ENCODE peak calls at places on chromosome 7, in ten cellular contexts. I, V, W, B, X, F, Y, S, Q and O are unnamed samples.

GRCh38 chr7:158527038-158527437 is 60.6 kb downstream of the PTPRN2 start:
- DNase-seq in F (no peak), I (no peak), V (no peak), B (peak), Q (no peak), X (no peak), W (no peak), S (no peak), Y (no peak), O (no peak)

GRCh38 chr7:519974-520458 is 370 bp upstream of the PDGFA start:
- DNase-seq in I (peak), F (no peak), W (peak), V (peak), Y (no peak), B (peak), S (peak), X (peak), Q (peak), O (no peak)

GRCh38 chr7:75962607-75963382 is 31.6 kb downstream of the TMEM120A start:
- DNase-seq in F (no peak), S (no peak), V (no peak), Y (no peak), B (no peak), W (no peak), I (no peak), Q (no peak), X (peak), O (no peak)

GRCh38 chr7:86645174-86645566 is 1.5 kb downstream of the GRM3 start:
- DNase-seq in Q (no peak), F (no peak), X (no peak), I (no peak), V (no peak), Y (no peak), W (no peak), B (no peak), S (peak), O (no peak)

GRCh38 chr7:128934361-128935352 is 3.1 kb upstream of the IRF5 start:
- DNase-seq in B (no peak), Y (no peak), W (no peak), X (no peak), V (no peak), S (no peak), Q (no peak), I (no peak), F (peak), O (no peak)

GRCh38 chr7:20116869-20117268 is 100.3 kb downstream of the MACC1 start:
- DNase-seq in F (no peak), V (no peak), S (peak), Q (no peak), Y (no peak), X (no peak), B (no peak), I (no peak), W (no peak), O (no peak)

GRCh38 chr7:16712916-16713315 is 40.6 kb upstream of the TSPAN13 start:
- DNase-seq in S (no peak), Y (no peak), I (no peak), X (no peak), B (no peak), Q (no peak), F (no peak), W (no peak), V (peak), O (no peak)

GRCh38 chr7:95317546-95317945 is 6.8 kb downstream of the PON1 start:
- DNase-seq in W (no peak), Y (no peak), V (no peak), I (no peak), X (no peak), F (no peak), Q (no peak), B (no peak), S (no peak), O (no peak)

GRCh38 chr7:55271069-55271468 is 94.1 kb upstream of the LANCL2 start:
- DNase-seq in X (no peak), Y (no peak), I (no peak), W (no peak), S (no peak), V (peak), F (no peak), B (no peak), Q (no peak), O (no peak)

GRCh38 chr7:104652865-104653264 is 324.5 kb downstream of the LHFPL3 start:
- DNase-seq in I (no peak), Y (no peak), V (no peak), X (no peak), W (no peak), B (no peak), Q (no peak), F (no peak), S (no peak), O (no peak)

GRCh38 chr7:78020131-78020873 is 221.7 kb downstream of the PHTF2 start:
- DNase-seq in V (peak), X (no peak), S (peak), F (peak), Q (peak), W (peak), Y (no peak), I (no peak), B (peak), O (no peak)

GRCh38 chr7:99366646-99367045 is 7.9 kb upstream of the ARPC1B start:
- DNase-seq in I (peak), V (no peak), Q (no peak), X (no peak), B (peak), F (no peak), S (peak), W (no peak), Y (no peak), O (no peak)

GRCh38 chr7:127873151-127873550 is 158.1 kb downstream of the LRRC4 start:
- DNase-seq in W (no peak), Q (no peak), X (no peak), Y (no peak), B (no peak), S (no peak), F (no peak), V (no peak), I (no peak), O (no peak)

GRCh38 chr7:31710171-31710570 is 23.2 kb downstream of the PPP1R17 start:
- DNase-seq in Y (no peak), S (peak), I (no peak), B (no peak), F (no peak), X (no peak), V (no peak), Q (no peak), W (no peak), O (no peak)

GRCh38 chr7:4665661-4666060 is 16.4 kb upstream of the FOXK1 start:
- DNase-seq in B (no peak), V (peak), I (no peak), S (no peak), W (no peak), Y (no peak), F (no peak), Q (no peak), X (no peak), O (no peak)

GRCh38 chr7:54811016-54811924 is 52.3 kb upstream of the SEC61G start:
- DNase-seq in V (peak), F (no peak), Q (no peak), W (no peak), B (no peak), X (no peak), I (no peak), Y (no peak), S (no peak), O (no peak)

GRCh38 chr7:73768661-73769480 is 1.2 kb downstream of the CLDN3 start:
- DNase-seq in F (no peak), B (peak), W (no peak), I (no peak), V (no peak), Y (no peak), S (peak), Q (no peak), X (no peak), O (no peak)

GRCh38 chr7:93146465-93147127 is 1.6 kb downstream of the SAMD9L start:
- DNase-seq in W (peak), I (no peak), B (no peak), Q (no peak), X (no peak), V (no peak), S (no peak), F (no peak), Y (no peak), O (no peak)

GRCh38 chr7:92155108-92155755 is 21.0 kb upstream of the CYP51A1 start:
- DNase-seq in Y (no peak), F (no peak), S (no peak), B (no peak), W (no peak), Q (no peak), I (no peak), X (no peak), V (no peak), O (no peak)

GRCh38 chr7:139482662-139483466 is 609 bp downstream of the KLRG2 start:
- DNase-seq in X (no peak), Y (no peak), S (peak), V (no peak), W (peak), B (no peak), I (peak), F (no peak), Q (peak), O (no peak)

DNA sequence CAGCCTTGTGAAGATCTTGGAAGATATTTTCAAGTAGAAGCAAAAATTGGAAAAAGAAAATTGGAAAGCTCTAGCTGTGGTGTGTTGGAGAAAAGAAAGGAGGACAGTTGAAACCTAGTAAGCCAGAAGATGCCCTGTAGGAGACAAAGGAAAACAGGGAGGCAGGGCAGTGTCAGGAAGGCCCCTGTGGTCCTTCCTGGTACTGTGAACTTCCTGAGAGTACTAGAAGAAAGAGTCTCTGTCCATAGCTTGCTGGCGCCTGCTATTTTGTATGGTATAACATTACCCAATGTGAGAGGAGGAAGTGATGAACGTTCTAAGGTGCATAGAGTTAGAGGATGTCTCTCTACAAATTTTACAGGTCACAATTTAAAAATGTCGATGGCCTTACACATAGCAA is 183.1 kb downstream of the CTTNBP2 start:
- DNase-seq in B (no peak), V (no peak), W (no peak), I (no peak), Y (no peak), F (no peak), Q (no peak), X (no peak), S (no peak), O (no peak)
- H3K27ac ChIP-seq in B (no peak), V (no peak), W (no peak), I (no peak), Y (no peak), F (no peak), Q (no peak), X (no peak), S (no peak), O (no peak)

DNA sequence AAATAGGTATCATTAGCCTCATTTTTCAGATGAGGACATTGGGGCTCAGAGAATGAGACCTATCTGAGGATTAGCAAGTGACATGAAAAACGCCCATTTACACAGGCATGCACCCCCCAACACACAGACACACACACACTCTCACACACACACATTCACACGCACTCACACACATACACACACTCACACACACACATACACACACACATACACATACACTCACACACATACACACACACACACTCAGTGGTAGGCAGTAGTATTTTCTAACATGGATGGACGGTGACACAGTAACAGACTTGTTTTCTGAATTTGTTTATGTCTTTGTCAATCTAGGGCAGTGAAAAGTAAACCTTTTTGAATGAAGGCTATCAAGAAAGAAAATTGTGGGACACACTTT is 21.3 kb downstream of the DGKI start:
- DNase-seq in F (no peak), I (no peak), W (no peak), S (no peak), V (no peak), Q (no peak), X (no peak), B (no peak), Y (no peak), O (no peak)
- H3K27ac ChIP-seq in F (no peak), I (no peak), W (no peak), S (no peak), V (no peak), Q (no peak), X (no peak), B (no peak), Y (no peak), O (no peak)

DNA sequence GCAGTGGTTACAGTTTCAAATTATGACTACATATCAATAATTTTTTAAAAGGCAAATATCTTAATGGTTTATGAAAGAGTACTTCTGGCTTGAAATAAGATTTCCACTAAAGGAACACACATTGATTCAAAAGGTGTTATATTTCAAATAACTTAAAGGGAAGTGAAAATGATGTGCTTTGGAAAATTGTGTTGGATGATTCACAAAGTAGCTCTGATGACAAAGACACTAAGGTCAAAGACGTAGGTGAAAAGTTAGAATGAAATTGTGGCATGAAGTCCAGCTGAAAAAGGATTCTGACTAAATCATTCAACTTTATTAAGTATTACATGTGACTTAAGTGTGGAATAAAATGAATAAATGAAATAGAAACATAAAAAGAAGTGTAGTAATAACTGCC is 20.8 kb upstream of the OR2A5 start:
- DNase-seq in W (no peak), F (no peak), Q (no peak), Y (no peak), I (no peak), S (no peak), X (no peak), B (no peak), V (peak), O (no peak)
- H3K27ac ChIP-seq in W (no peak), F (no peak), Q (no peak), Y (no peak), I (no peak), S (no peak), X (no peak), B (no peak), V (no peak), O (no peak)

DNA sequence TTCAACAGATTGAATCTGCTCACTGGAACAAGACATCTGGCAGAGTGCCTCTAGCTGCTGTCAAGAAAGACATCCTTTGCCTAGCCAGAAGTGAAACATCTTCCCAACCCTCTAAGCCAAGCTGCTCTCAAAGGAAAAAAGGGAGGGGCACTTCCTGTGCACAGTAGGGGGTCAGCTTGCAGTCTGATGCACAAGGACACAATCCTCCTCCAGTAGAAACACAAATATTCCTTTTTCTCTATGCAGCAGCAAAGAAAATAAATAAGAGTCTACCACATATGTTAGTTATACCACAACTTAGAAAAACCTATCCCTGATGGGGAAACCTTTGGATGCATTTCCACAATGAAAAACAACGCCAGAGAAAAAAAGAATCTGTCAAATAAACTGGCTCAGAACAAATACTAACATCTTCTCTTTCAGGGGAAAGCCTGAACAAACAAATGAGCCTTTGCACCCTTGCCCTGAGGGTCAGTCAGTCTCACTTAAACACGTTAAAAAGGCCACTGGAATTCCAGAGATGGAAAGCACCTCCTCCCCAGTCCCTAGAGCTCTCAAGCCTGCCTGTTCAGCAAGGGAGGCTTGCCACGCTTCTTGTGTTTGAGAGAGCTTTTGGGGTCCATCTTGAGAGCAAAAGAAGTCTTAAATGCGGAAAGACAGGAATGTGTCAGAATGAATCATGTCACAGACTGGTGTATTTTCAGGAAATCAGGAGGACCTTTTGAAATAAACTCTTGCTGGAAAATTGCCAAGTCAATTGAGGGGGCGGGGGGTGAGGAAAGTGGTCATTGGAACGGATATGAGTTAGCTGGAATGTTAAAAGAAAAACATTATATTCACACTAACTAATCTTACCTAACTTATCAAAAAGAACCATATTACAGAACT is 7.5 kb downstream of the LAMB1 start:
- DNase-seq in W (no peak), B (no peak), Q (peak), X (no peak), V (peak), S (peak), Y (no peak), I (no peak), F (no peak), O (no peak)
- H3K27ac ChIP-seq in W (no peak), B (no peak), Q (peak), X (peak), V (peak), S (peak), Y (no peak), I (peak), F (no peak), O (peak)

DNA sequence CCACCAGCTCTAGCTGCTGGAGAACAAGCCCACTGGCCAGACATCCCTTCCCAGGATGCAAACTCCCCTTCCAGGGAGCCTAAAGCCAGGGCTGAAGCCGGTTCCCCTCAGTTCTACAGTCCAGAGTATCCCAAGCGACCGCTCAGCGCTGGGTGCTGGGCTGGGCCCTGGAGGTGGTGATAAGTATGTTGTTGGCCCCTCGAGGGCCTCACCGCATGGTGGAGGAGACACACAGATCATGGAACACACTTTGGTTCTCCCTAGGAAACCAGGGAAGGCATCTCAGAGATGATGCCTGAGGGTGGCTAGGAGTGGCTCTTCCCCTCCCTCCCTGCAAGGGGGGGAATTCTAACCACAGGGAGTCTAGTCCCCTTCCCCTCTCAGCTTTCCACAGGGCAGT is 4.4 kb downstream of the PODXL start:
- DNase-seq in W (no peak), Q (no peak), F (no peak), V (no peak), B (no peak), X (no peak), I (no peak), Y (no peak), S (no peak), O (no peak)
- H3K27ac ChIP-seq in W (no peak), Q (no peak), F (no peak), V (no peak), B (no peak), X (peak), I (peak), Y (no peak), S (no peak), O (no peak)

DNA sequence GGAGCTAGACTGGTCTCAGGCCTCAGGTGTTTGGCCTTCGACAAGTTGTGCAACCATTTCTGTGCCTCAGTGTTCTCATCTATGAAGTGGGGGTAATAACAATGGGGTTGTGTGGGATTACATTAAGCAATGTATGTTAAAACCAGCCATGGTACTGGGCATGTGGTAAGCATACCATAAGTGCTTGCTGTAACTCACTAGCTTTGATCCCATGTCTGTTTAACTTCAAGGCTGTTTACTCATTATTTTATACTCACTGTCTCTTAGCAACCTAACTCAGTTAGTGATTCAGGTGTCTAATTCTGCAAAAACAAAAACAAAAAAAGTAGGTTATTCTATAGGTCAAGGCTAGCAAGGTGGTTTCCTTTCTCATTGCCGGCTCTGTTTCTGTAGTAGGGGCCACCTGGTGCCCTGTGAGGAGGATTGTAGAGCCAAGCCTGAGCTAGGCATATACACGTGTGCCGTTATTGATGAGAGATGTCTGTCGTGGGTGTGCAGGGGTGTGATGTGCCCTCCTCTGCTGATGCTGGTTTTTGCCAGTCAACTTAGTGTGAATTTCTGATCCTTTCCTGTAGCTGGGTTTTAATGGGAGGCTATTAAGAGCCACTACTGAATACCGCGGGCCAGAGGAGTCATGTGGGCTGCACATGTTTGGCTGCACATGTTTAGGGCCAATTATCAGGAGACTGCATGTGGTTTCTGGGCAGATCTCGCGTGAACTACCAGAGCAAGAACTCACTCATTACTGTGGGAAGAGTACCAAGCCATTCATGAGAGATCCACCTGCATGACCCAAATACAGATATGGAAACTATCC is 56.2 kb downstream of the EEPD1 start:
- DNase-seq in S (peak), W (no peak), I (no peak), X (no peak), Y (peak), B (no peak), F (no peak), Q (peak), V (peak), O (no peak)
- H3K27ac ChIP-seq in S (no peak), W (no peak), I (no peak), X (no peak), Y (no peak), B (peak), F (no peak), Q (no peak), V (no peak), O (no peak)

DNA sequence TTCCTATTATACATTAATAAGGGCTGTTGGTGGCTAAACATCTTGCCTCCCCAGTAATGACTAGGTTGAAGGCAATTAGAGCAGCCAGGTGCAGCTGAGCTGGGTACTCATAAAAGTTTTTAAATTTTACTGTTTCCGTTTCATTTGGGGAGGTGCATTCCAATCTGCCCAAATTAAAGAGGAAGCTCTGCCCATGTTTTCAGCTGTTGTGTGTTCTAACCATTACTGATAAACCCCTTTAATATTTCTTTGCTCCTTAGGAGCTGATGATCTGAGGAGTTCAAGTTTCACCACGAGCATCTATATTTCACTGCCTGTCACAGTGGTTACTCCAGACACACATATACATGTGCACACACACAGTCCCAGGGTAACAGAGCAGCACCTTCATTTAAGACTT is 94.4 kb downstream of the JAZF1 start:
- DNase-seq in W (peak), I (no peak), F (peak), V (no peak), S (no peak), Q (no peak), Y (no peak), X (no peak), B (no peak), O (no peak)
- H3K27ac ChIP-seq in W (peak), I (no peak), F (no peak), V (no peak), S (no peak), Q (no peak), Y (no peak), X (no peak), B (no peak), O (no peak)